ENCODE peak calls at places on chromosomes 13 and 19, in seven cellular contexts. N is heart right ventricle, H is thoracic aorta, P is HCT116, M is uterus, W is BE2C, C is Panc1. O is an unnamed sample. For H3K9me3 and H3K4me1, the result is how much of the 10 kb centered on the place peaks cover.

GRCh38 chr13:101869553-101869952 is 417.1 kb downstream of the ITGBL1 start:
- DNase-seq in N (no peak), H (no peak), P (no peak), M (no peak), W (no peak), C (no peak), O (no peak)

GRCh38 chr13:75452564-75452963 is 29.4 kb downstream of the TBC1D4 start:
- DNase-seq in N (no peak), H (no peak), P (no peak), M (no peak), W (no peak), C (no peak), O (no peak)

GRCh38 chr19:20969898-20970297 is 46.8 kb downstream of the ZNF85 start:
- DNase-seq in N (no peak), H (no peak), P (no peak), M (no peak), W (no peak), C (no peak), O (no peak)

GRCh38 chr19:2762783-2763496 is 20.1 kb downstream of the SGTA start:
- DNase-seq in N (no peak), H (no peak), P (no peak), M (no peak), W (no peak), C (no peak), O (no peak)

GRCh38 chr13:28137556-28137955 is 789 bp upstream of the PAN3 start:
- DNase-seq in N (peak), H (no peak), P (no peak), M (no peak), W (no peak), C (no peak), O (no peak)

GRCh38 chr13:20043207-20043925 is 84.8 kb downstream of the ZMYM2 start:
- DNase-seq in N (no peak), H (no peak), P (no peak), M (no peak), W (no peak), C (no peak), O (no peak)

GRCh38 chr19:1106841-1107654 is 3.3 kb downstream of the GPX4 start:
- DNase-seq in N (no peak), H (no peak), P (no peak), M (no peak), W (no peak), C (no peak), O (no peak)

GRCh38 chr19:50486823-50487515 is 10.3 kb upstream of the GARIN5A start:
- DNase-seq in N (no peak), H (no peak), P (peak), M (no peak), W (peak), C (no peak), O (no peak)

GRCh38 chr19:50983625-50984292 is at the start of gene KLK7:
- DNase-seq in N (no peak), H (no peak), P (no peak), M (no peak), W (no peak), C (no peak), O (no peak)

GRCh38 chr19:30207357-30207756 is 164.8 kb upstream of the ZNF536 start:
- DNase-seq in N (no peak), H (no peak), P (no peak), M (no peak), W (no peak), C (no peak), O (no peak)

GRCh38 chr19:2168619-2169424 is 5.1 kb downstream of the DOT1L start:
- DNase-seq in N (peak), H (peak), P (peak), M (peak), W (peak), C (peak), O (peak)

GRCh38 chr13:98719527-98720250 is 32.8 kb downstream of the SLC15A1 start:
- DNase-seq in N (no peak), H (no peak), P (no peak), M (no peak), W (no peak), C (no peak), O (no peak)

GRCh38 chr13:68810660-68811059 is 1297.0 kb upstream of the ATXN8OS start:
- DNase-seq in N (no peak), H (no peak), P (no peak), M (no peak), W (peak), C (no peak), O (no peak)

GRCh38 chr19:18158471-18158870 is 5.5 kb downstream of the PIK3R2 start:
- DNase-seq in N (no peak), H (no peak), P (no peak), M (no peak), W (no peak), C (no peak), O (no peak)

GRCh38 chr13:58843567-58843966 is 1212.0 kb downstream of the PCDH17 start:
- DNase-seq in N (no peak), H (no peak), P (no peak), M (no peak), W (no peak), C (no peak), O (no peak)

GRCh38 chr19:6678690-6679109 is 8.7 kb upstream of the TNFSF14 start:
- DNase-seq in N (no peak), H (no peak), P (no peak), M (no peak), W (no peak), C (no peak), O (no peak)

GRCh38 chr19:11381535-11382369 is 2.4 kb downstream of the EPOR start:
- DNase-seq in N (peak), H (no peak), P (peak), M (no peak), W (peak), C (no peak), O (peak)

GRCh38 chr19:12801466-12802266 is at the start of the genes PRDX2 and THSD8:
- DNase-seq in N (peak), H (no peak), P (no peak), M (peak), W (peak), C (no peak), O (peak)

GRCh38 chr19:3149526-3150505 is 14.0 kb downstream of the GNA15 start:
- DNase-seq in N (no peak), H (no peak), P (no peak), M (no peak), W (no peak), C (no peak), O (no peak)

GRCh38 chr13:23449386-23450162 is 16.1 kb upstream of the SACS start:
- DNase-seq in N (no peak), H (no peak), P (no peak), M (no peak), W (no peak), C (no peak), O (no peak)

GRCh38 chr13:30864352-30865130 is 41.5 kb upstream of the MEDAG start:
- DNase-seq in N (no peak), H (no peak), P (no peak), M (peak), W (no peak), C (no peak), O (no peak)

GRCh38 chr19:35024095-35024494 is 6.2 kb upstream of the SCN1B start:
- DNase-seq in N (no peak), H (no peak), P (no peak), M (no peak), W (no peak), C (no peak), O (no peak)

GRCh38 chr13:45873491-45874360 is 22.2 kb upstream of the SIAH3 start:
- DNase-seq in N (no peak), H (no peak), P (peak), M (no peak), W (no peak), C (no peak), O (no peak)

GRCh38 chr13:94886191-94886590 is 173.8 kb upstream of the SOX21 start:
- DNase-seq in N (no peak), H (no peak), P (no peak), M (no peak), W (no peak), C (no peak), O (no peak)

GRCh38 chr19:42088471-42089190 is 12.7 kb downstream of the ZNF574 start:
- DNase-seq in N (no peak), H (no peak), P (no peak), M (no peak), W (no peak), C (no peak), O (no peak)

GRCh38 chr19:41548954-41549688 is 26.8 kb upstream of the CEACAM21 start:
- DNase-seq in N (peak), H (no peak), P (no peak), M (no peak), W (no peak), C (no peak), O (peak)

GRCh38 chr13:26929971-26930730 is 169.6 kb upstream of the GPR12 start:
- DNase-seq in N (peak), H (no peak), P (peak), M (peak), W (peak), C (peak), O (peak)

GRCh38 chr13:91346848-91347211 is 657 bp upstream of the MIR17HG start:
- DNase-seq in N (no peak), H (no peak), P (no peak), M (no peak), W (no peak), C (no peak), O (no peak)

GRCh38 chr19:35793381-35794165 is 18.2 kb downstream of the ARHGAP33 start:
- DNase-seq in N (no peak), H (no peak), P (no peak), M (no peak), W (no peak), C (no peak), O (no peak)

GRCh38 chr19:50607874-50608785 is 31.6 kb downstream of the SYT3 start:
- DNase-seq in N (peak), H (no peak), P (peak), M (peak), W (peak), C (no peak), O (peak)

DNA sequence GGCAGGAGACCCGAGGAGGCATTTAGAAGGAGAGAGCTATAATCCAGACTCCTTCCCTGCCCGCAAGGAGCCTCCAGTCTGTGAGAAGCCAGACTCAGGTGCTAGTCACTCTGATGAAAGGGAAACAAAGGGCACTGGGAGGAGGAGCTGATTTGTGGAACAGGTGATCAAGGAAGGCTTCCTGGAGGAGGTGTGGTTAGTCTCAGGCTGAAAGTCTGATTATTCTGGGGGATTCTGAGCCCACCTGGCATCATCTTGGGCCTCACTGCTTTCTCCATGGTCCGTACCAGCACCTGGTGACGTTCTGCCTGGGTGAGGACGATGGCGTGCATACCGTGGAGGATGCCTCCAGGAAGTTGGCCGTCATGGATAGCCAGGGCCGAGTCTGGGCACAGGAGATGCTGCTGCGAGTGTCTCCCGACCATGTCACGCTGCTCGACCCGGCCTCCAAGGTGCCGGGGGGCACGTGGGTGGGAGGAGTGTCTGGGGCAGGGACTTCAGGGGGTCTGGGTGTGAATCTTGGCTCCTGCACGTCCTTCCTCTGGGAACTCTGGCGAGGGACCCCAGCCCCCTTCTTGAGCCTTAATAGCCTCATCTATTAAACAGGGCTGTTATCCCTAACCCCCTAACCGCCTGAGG is 3.9 kb downstream of the EPS8L1 start:
- DNase-seq in N (no peak), H (no peak), P (no peak), M (no peak), W (no peak), C (no peak), O (no peak)
- H3K4me3 ChIP-seq in N (no peak), H (peak), P (peak), M (no peak), W (peak), C (peak), O (peak)

GRCh38 chr19:8893419-8893818 is 61.2 kb downstream of the MBD3L1 start:
- DNase-seq in N (no peak), H (no peak), P (no peak), M (no peak), W (no peak), C (no peak), O (no peak)
- H3K9me3 ChIP-seq in N (under half), H (under half), P (under half), M (under half), W (under half), C (under half), O (under half)

DNA sequence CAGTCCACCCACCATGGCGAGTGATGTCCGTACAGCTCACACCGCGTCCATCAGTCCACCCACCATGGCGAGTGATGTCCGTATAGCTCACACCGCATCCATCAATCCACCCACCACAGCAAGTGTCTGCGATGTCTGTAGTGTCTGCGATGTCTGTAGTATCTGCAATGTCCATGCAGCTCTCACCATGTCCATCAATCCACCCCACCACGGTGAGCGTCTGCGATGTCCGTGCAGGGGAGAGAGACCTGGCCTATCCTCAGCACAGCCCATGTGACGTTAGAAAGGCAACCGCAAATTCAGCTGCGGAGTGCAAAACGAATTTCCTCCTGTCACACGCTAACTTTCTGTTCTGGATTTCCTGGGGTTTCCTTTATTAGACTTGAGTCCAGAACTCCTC is 18.5 kb downstream of the RASA3 start:
- DNase-seq in N (no peak), H (no peak), P (no peak), M (peak), W (no peak), C (no peak), O (no peak)
- H3K4me1 ChIP-seq in N (under half), H (under half), P (under half), M (under half), W (under half), C (half or more), O (half or more)

GRCh38 chr19:48991011-48991609 is 2.0 kb downstream of the GYS1 start:
- DNase-seq in N (no peak), H (no peak), P (no peak), M (no peak), W (no peak), C (no peak), O (no peak)
- H3K4me3 ChIP-seq in N (peak), H (peak), P (no peak), M (peak), W (no peak), C (no peak), O (peak)

DNA sequence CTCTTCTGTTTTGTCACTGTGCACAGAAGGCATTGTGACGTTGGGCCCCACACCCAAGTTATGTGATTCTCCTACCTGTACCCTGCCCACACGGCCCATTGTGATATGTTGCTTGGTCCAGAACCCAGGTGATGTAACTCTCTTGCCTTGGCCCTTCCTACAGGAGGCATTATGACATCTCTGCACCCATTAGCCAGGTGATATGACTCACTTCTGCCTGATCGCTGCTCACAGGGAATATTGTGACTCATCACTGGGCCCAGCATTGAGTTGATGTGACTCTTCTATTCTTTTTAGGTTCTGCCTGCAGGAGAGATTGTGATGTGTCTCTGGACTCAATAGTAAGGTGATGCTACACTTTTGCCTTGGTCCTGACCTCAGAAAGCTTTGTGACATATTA is 65.4 kb upstream of the ZNF91 start:
- DNase-seq in N (no peak), H (no peak), P (no peak), M (no peak), W (no peak), C (no peak), O (no peak)
- H3K9me3 ChIP-seq in N (under half), H (under half), P (under half), M (under half), W (under half), C (under half), O (under half)

GRCh38 chr13:80273717-80274116 is 67.2 kb downstream of the SPRY2 start:
- DNase-seq in N (no peak), H (no peak), P (no peak), M (no peak), W (no peak), C (no peak), O (no peak)
- H3K4me1 ChIP-seq in N (under half), H (under half), P (under half), M (under half), W (under half), C (under half), O (under half)